ENCODE peak calls at places on chromosome 7, in five cellular contexts. F is tibial artery; J is esophagus squamous epithelium; H is RWPE2; L is CD8-positive, alpha-beta T cell. N is an unnamed sample. For H3K4me1, the result is how much of the 10 kb centered on the place peaks cover.

GRCh38 chr7:121953164-121953563 is 80.2 kb downstream of the PTPRZ1 start:
- DNase-seq in F (no peak), J (no peak), H (no peak), L (no peak), N (no peak)

GRCh38 chr7:84454174-84454959 is 259.8 kb upstream of the SEMA3A start:
- DNase-seq in F (no peak), J (no peak), H (no peak), L (no peak), N (no peak)

GRCh38 chr7:23350466-23350865 is 51.3 kb downstream of the MALSU1 start:
- DNase-seq in F (no peak), J (no peak), H (no peak), L (no peak), N (no peak)

GRCh38 chr7:20778063-20778721 is 8.5 kb downstream of the SP8 start:
- DNase-seq in F (no peak), J (no peak), H (no peak), L (no peak), N (no peak)

GRCh38 chr7:76332073-76332472 is 26.7 kb downstream of the YWHAG start:
- DNase-seq in F (peak), J (no peak), H (no peak), L (no peak), N (no peak)

GRCh38 chr7:124779194-124779593 is 13.6 kb upstream of the GPR37 start:
- DNase-seq in F (no peak), J (no peak), H (no peak), L (no peak), N (no peak)

GRCh38 chr7:116234517-116235200 is 24.3 kb downstream of the TES start:
- DNase-seq in F (no peak), J (no peak), H (no peak), L (no peak), N (no peak)

GRCh38 chr7:138867744-138868143 is 69.7 kb upstream of the ATP6V0A4 start:
- DNase-seq in F (no peak), J (no peak), H (no peak), L (no peak), N (no peak)

GRCh38 chr7:98119257-98119918 is 12.7 kb downstream of the LMTK2 start:
- DNase-seq in F (no peak), J (no peak), H (no peak), L (no peak), N (no peak)

GRCh38 chr7:30974605-30975256 is 11.0 kb downstream of the GHRHR start:
- DNase-seq in F (no peak), J (no peak), H (no peak), L (no peak), N (no peak)

GRCh38 chr7:92851732-92852131 is 15.4 kb upstream of the CDK6 start:
- DNase-seq in F (no peak), J (no peak), H (no peak), L (no peak), N (no peak)

GRCh38 chr7:50710441-50711154 is 72.1 kb downstream of the GRB10 start:
- DNase-seq in F (no peak), J (no peak), H (no peak), L (no peak), N (no peak)
- H3K4me1 ChIP-seq in F (under half), J (half or more), H (under half), L (under half), N (under half)

GRCh38 chr7:110898516-110898915 is 192.4 kb upstream of the LRRN3 start:
- DNase-seq in F (no peak), J (no peak), H (no peak), L (no peak), N (no peak)
- H3K4me3 ChIP-seq in F (no peak), J (no peak), H (no peak), L (no peak), N (no peak)

DNA sequence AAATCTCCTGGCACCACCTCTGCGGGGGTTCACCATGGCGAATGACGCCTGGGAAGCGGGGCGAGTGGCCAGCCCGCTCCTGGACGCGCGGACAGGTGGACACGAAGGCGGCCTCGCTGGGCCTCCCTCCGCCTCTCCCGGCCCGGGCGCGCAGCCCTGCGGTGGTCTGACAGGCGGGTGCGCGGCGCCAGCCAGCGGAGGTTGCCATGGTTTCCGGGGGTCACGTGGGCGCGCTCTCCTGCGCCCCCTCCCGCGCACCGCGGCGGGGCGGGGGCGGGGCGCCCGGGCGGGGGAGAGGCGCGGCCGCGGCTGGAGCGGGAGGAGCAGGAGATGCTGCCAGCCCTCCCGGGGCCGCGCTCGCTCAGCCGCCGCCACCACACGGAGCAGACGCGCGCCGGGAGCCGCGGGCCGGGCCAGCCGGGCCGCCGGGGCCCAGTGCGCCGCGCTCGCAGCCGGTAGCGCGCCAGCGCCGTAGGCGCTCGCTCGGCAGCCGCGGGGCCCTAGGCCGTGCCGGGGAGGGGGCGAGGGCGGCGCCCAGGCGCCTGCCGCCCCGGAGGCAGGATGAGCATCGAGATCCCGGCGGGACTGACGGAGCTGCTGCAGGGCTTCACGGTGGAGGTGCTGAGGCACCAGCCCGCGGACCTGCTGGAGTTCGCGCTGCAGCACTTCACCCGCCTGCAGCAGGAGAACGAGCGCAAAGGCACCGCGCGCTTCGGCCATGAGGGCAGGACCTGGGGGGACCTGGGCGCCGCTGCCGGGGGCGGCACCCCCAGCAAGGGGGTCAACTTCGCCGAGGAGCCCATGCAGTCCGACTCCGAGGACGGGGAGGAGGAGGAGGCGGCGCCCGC is at the start of gene PRKAR2B:
- DNase-seq in F (peak), J (no peak), H (peak), L (peak), N (no peak)
- TF ChIP-seq CTCF in F (no peak), J (no peak), H (peak), L (no peak), N (no peak)

DNA sequence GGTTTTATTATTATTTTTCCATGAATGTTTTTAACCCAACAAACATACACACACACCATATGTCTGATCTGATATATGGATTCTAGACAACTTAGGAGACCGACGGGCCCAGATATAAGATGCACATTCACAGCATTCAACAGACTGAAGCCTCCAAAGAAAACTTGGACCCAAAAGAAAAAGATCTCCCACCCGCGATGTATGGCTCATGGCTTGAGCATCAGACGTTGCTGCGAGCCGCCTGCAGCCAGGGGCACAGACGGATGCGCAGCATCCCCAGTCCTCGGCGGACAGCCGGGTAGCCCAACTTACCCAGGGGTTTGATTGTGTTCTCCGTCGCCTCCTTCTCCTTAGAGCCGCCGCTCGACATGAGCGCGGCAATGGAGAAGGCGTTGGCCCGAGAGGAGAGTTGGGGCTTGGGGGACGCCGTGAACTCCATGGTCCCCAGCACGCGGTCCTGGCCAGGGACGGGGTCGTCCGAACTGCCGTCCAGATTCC is 669 bp downstream of the TBX20 start:
- DNase-seq in F (no peak), J (no peak), H (no peak), L (no peak), N (no peak)
- H3K4me1 ChIP-seq in F (under half), J (under half), H (under half), L (under half), N (under half)

DNA sequence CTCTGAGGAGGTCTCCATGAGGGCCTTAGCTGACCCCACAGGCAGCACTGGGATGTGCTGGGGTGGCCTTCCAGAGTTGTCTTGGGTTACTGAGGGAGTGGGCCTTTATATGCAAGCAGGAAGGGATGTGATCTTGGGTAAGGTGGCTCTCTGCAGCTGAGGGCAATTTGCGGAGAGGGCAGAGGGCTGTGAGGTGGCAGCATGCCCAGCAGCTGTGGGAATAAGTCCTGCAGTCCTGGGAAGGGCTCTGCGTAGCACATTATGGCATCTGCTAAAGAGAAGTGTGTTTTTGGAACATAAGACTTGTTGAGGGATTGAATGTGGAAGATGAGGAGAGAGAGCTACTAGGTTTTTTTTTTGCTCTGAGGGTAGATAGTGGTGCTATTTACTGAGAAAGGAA is 99.6 kb upstream of the KMT2E start:
- DNase-seq in F (no peak), J (no peak), H (no peak), L (no peak), N (no peak)
- H3K4me3 ChIP-seq in F (no peak), J (no peak), H (no peak), L (no peak), N (no peak)

GRCh38 chr7:12686894-12687212 is 580 bp upstream of the ARL4A start:
- DNase-seq in F (no peak), J (no peak), H (no peak), L (no peak), N (no peak)

GRCh38 chr7:12684733-12685132 is 2.7 kb upstream of the ARL4A start:
- DNase-seq in F (no peak), J (no peak), H (no peak), L (no peak), N (no peak)

GRCh38 chr7:12686234-12686893 is 1.1 kb upstream of the ARL4A start:
- DNase-seq in F (peak), J (peak), H (peak), L (peak), N (peak)

GRCh38 chr7:12684186-12684585 is 3.2 kb upstream of the ARL4A start:
- DNase-seq in F (no peak), J (no peak), H (no peak), L (no peak), N (no peak)

GRCh38 chr7:12685550-12685949 is 1.9 kb upstream of the ARL4A start:
- DNase-seq in F (no peak), J (no peak), H (no peak), L (peak), N (peak)
- TF ChIP-seq CTCF in F (peak), J (no peak), H (no peak), L (peak), N (no peak)

GRCh38 chr7:27950123-27950522 is 210.2 kb downstream of the TAX1BP1 start:
- DNase-seq in F (no peak), J (no peak), H (no peak), L (no peak), N (no peak)

GRCh38 chr7:27945356-27945755 is 205.4 kb downstream of the TAX1BP1 start:
- DNase-seq in F (no peak), J (no peak), H (no peak), L (no peak), N (no peak)

GRCh38 chr7:27948856-27949255 is 208.9 kb downstream of the TAX1BP1 start:
- DNase-seq in F (no peak), J (no peak), H (no peak), L (no peak), N (no peak)

GRCh38 chr7:27946351-27946750 is 206.4 kb downstream of the TAX1BP1 start:
- DNase-seq in F (no peak), J (no peak), H (no peak), L (no peak), N (no peak)

GRCh38 chr7:27947581-27948278 is 207.8 kb downstream of the TAX1BP1 start:
- DNase-seq in F (no peak), J (no peak), H (no peak), L (no peak), N (no peak)
- H3K4me1 ChIP-seq in F (under half), J (under half), H (under half), L (under half), N (under half)

GRCh38 chr7:100099452-100099851 is 1.7 kb downstream of the MCM7 start:
- DNase-seq in F (no peak), J (no peak), H (no peak), L (no peak), N (no peak)
- H3K4me3 ChIP-seq in F (peak), J (peak), H (no peak), L (peak), N (peak)

GRCh38 chr7:142006577-142006976 is 10.9 kb downstream of the MGAM start:
- DNase-seq in F (no peak), J (no peak), H (no peak), L (no peak), N (no peak)

GRCh38 chr7:142012825-142013506 is 17.3 kb downstream of the MGAM start:
- DNase-seq in F (no peak), J (no peak), H (no peak), L (no peak), N (no peak)

GRCh38 chr7:142010952-142011548 is 15.4 kb downstream of the MGAM start:
- DNase-seq in F (no peak), J (no peak), H (no peak), L (no peak), N (no peak)

GRCh38 chr7:142009142-142009541 is 13.5 kb downstream of the MGAM start:
- DNase-seq in F (no peak), J (no peak), H (no peak), L (no peak), N (no peak)
- TF ChIP-seq CTCF in F (no peak), J (no peak), H (no peak), L (no peak), N (no peak)